ENCODE peak calls at places on chromosomes 3 and 15, in seven cellular contexts. B is stimulated activated effector memory CD8-positive, alpha-beta T cell treated with anti-CD3 and anti-CD28 coated beads, Interleukin-12 subunit alpha, Interleukin-12 subunit beta, amount 100 ng/mL, for 72 hours; E is cardiac septum; P is hypothalamus; U is head of caudate nucleus; W is substantia nigra; O is NCI-H69. D is an unnamed sample.

GRCh38 chr15:48765007-48765406 is 45.9 kb downstream of the CEP152 start:
- DNase-seq in B (no peak), E (no peak), P (no peak), U (no peak), W (no peak), O (no peak), D (no peak)

GRCh38 chr3:53819163-53819868 is 26.9 kb downstream of the CHDH start:
- DNase-seq in B (no peak), E (peak), P (no peak), U (no peak), W (no peak), O (no peak), D (no peak)

GRCh38 chr15:90211440-90212168 is 10.5 kb downstream of the SEMA4B start:
- DNase-seq in B (no peak), E (peak), P (no peak), U (no peak), W (no peak), O (no peak), D (peak)

GRCh38 chr3:189724366-189724765 is 93.2 kb downstream of the TP63 start:
- DNase-seq in B (no peak), E (no peak), P (no peak), U (no peak), W (no peak), O (peak), D (no peak)

GRCh38 chr3:178392553-178392952 is 143.7 kb upstream of the KCNMB2 start:
- DNase-seq in B (no peak), E (no peak), P (no peak), U (no peak), W (no peak), O (peak), D (peak)

GRCh38 chr3:46378426-46378942 is 7.7 kb downstream of the CCR5 start:
- DNase-seq in B (peak), E (peak), P (peak), U (peak), W (peak), O (peak), D (peak)

GRCh38 chr3:107775958-107776357 is 253.2 kb downstream of the BBX start:
- DNase-seq in B (no peak), E (no peak), P (no peak), U (no peak), W (no peak), O (peak), D (no peak)

GRCh38 chr3:43754316-43754715 is 63.6 kb downstream of the ABHD5 start:
- DNase-seq in B (no peak), E (no peak), P (no peak), U (no peak), W (no peak), O (no peak), D (peak)

GRCh38 chr3:14267976-14268375 is 89.4 kb downstream of the LSM3 start:
- DNase-seq in B (no peak), E (no peak), P (no peak), U (no peak), W (no peak), O (no peak), D (no peak)

GRCh38 chr3:76997733-76998132 is 42.2 kb upstream of the ROBO2 start:
- DNase-seq in B (no peak), E (no peak), P (no peak), U (no peak), W (no peak), O (peak), D (no peak)

GRCh38 chr3:178777718-178778411 is 241.6 kb downstream of the KCNMB2 start:
- DNase-seq in B (no peak), E (no peak), P (no peak), U (no peak), W (no peak), O (peak), D (peak)

GRCh38 chr3:36992806-36993325 is at the start of gene EPM2AIP1:
- DNase-seq in B (no peak), E (no peak), P (no peak), U (peak), W (no peak), O (no peak), D (no peak)

GRCh38 chr3:55440406-55440708 is 46.7 kb downstream of the WNT5A start:
- DNase-seq in B (no peak), E (no peak), P (no peak), U (no peak), W (no peak), O (no peak), D (peak)

D was measured in LHCN-M2.